ENCODE peak calls at places on chromosomes 3 and 15, in six cellular contexts. P, S, R, F, D and C are unnamed samples.

GRCh38 chr3:152688313-152688712 is 146.6 kb upstream of the P2RY1 start:
- DNase-seq in P (no peak), D (no peak), R (no peak), F (no peak), S (no peak), C (peak)

GRCh38 chr3:3683261-3683660 is 116.0 kb upstream of the LRRN1 start:
- DNase-seq in P (no peak), D (no peak), R (no peak), S (no peak), F (no peak), C (no peak)

GRCh38 chr3:48859188-48859587 is 11.5 kb upstream of the PRKAR2A start:
- DNase-seq in F (no peak), P (no peak), D (no peak), R (no peak), S (no peak), C (no peak)

GRCh38 chr3:42556089-42556632 is 25.6 kb downstream of the SEC22C start:
- DNase-seq in P (no peak), D (peak), F (no peak), R (no peak), S (peak), C (no peak)

GRCh38 chr3:150146891-150147761 is 176.4 kb upstream of the PFN2 start:
- DNase-seq in F (peak), S (no peak), R (peak), D (no peak), P (peak), C (no peak)

GRCh38 chr15:72272997-72273352 is 621 bp upstream of the PARP6 start:
- DNase-seq in P (no peak), R (no peak), D (no peak), F (no peak), S (no peak), C (no peak)

GRCh38 chr3:23623841-23624240 is 181.9 kb upstream of the UBE2E1 start:
- DNase-seq in R (no peak), F (no peak), P (no peak), D (no peak), S (no peak), C (no peak)

GRCh38 chr3:49093853-49094767 is at the start of gene QRICH1:
- DNase-seq in R (peak), P (peak), S (peak), F (peak), D (peak), C (peak)

GRCh38 chr15:63504979-63505841 is 817 bp downstream of the USP3 start:
- DNase-seq in R (no peak), F (no peak), S (no peak), D (peak), P (peak), C (peak)

GRCh38 chr15:89576417-89576773 is 1.1 kb downstream of the TICRR start:
- DNase-seq in S (no peak), R (no peak), D (no peak), P (peak), F (no peak), C (no peak)

GRCh38 chr3:11384074-11384473 is 111.9 kb downstream of the ATG7 start:
- DNase-seq in R (no peak), F (no peak), D (no peak), S (no peak), P (no peak), C (no peak)

GRCh38 chr15:63339006-63339766 is 42.5 kb downstream of the CA12 start:
- DNase-seq in R (no peak), F (peak), D (no peak), P (no peak), S (no peak), C (peak)

GRCh38 chr3:10342781-10343180 is 21.9 kb upstream of the SEC13 start:
- DNase-seq in D (no peak), R (no peak), S (no peak), P (no peak), F (no peak), C (no peak)

GRCh38 chr15:101052681-101053121 is 133.5 kb downstream of the LRRK1 start:
- DNase-seq in P (no peak), S (no peak), R (no peak), F (no peak), D (no peak), C (no peak)

GRCh38 chr3:44584646-44585501 is at the start of gene ZNF660:
- DNase-seq in P (peak), S (no peak), D (no peak), F (no peak), R (peak), C (no peak)

GRCh38 chr3:192444096-192444790 is 283.1 kb downstream of the FGF12 start:
- DNase-seq in R (peak), P (peak), S (peak), F (peak), D (peak), C (peak)

GRCh38 chr3:72010044-72010443 is 225.1 kb upstream of the PROK2 start:
- DNase-seq in S (no peak), R (no peak), F (no peak), P (no peak), D (no peak), C (no peak)